ENCODE peak calls at places on chromosome 1, in four cellular contexts. U is IMR-90, C is GM12878, X is K562. S is an unnamed sample.

GRCh38 chr1:109959974-109960744 is 24.4 kb upstream of the AHCYL1 start:
- DNase-seq in X (no peak), C (no peak), U (peak; percentile 78), S (no peak)

GRCh38 chr1:19153169-19153568 is 56.9 kb downstream of the UBR4 start:
- DNase-seq in X (no peak), U (no peak), C (no peak), S (no peak)

GRCh38 chr1:58893257-58893869 is 109.5 kb upstream of the JUN start:
- DNase-seq in X (no peak), C (no peak), U (no peak), S (peak; percentile 96)

GRCh38 chr1:4379451-4380175 is 274.8 kb upstream of the AJAP1 start:
- DNase-seq in U (no peak), C (no peak), X (no peak), S (no peak)

GRCh38 chr1:25487628-25488027 is 55.8 kb upstream of the LDLRAP1 start:
- DNase-seq in C (no peak), X (peak; percentile 47), U (no peak), S (no peak)

GRCh38 chr1:90579212-90579802 is 137.8 kb downstream of the BARHL2 start:
- DNase-seq in U (peak; percentile 40), X (peak; percentile 58), C (no peak), S (peak; percentile 51)

GRCh38 chr1:242743983-242744780 is 219.7 kb upstream of the PLD5 start:
- DNase-seq in X (no peak), C (no peak), U (no peak), S (no peak)

GRCh38 chr1:17729248-17729647 is 25.9 kb upstream of the ACTL8 start:
- DNase-seq in X (no peak), C (no peak), U (no peak), S (no peak)

GRCh38 chr1:173554541-173555250 is 48.2 kb downstream of the SLC9C2 start:
- DNase-seq in X (no peak), C (no peak), U (no peak), S (peak; percentile 32)

GRCh38 chr1:235289859-235290739 is 37.9 kb downstream of the ARID4B start:
- DNase-seq in U (no peak), C (no peak), X (no peak), S (no peak)

GRCh38 chr1:235290740-235291502 is 37.1 kb downstream of the ARID4B start:
- DNase-seq in U (no peak), C (no peak), X (no peak), S (no peak)

GRCh38 chr1:235286667-235287066 is 41.3 kb downstream of the ARID4B start:
- DNase-seq in U (peak; percentile 20), X (no peak), C (no peak), S (no peak)

GRCh38 chr1:235284231-235284630 is 43.7 kb downstream of the ARID4B start:
- DNase-seq in U (no peak), C (no peak), X (no peak), S (no peak)

DNA sequence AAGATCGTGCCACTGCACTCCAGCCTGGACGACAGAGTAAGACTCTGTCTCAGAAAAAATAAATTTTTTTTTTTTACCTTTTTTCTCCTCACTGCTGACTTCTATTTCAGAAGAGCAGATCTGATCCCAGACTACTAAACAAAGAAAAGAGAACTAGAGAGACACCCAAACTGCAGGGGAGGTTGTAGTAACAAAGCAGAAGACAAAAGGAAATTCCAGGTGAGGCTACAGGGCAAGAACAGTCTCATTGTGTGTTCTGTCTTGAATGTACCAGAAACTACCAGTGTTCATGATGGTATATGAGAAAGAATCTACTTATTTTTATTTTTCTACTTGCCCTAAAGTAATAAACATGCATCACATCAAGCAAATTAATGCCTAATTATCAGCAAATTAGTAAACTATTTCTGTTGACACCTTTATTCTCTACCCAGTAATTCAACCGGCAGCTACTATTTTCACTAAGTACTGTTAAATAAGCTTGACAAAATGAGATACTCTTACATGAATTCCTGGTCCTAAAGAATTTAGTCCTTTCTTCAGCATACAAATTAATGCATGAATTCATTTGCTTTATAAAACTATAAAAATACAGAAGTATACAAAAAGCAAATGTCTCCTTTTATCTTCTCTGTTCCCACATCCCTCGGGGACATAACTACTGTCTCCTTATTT is 40.6 kb downstream of the ARID4B start:
- DNase-seq in X (no peak), C (no peak), U (no peak), S (no peak)
- H3K36me3 ChIP-seq in X (no peaks in the 10 kb centered on the region), C (no peaks in the 10 kb centered on the region), U (no peaks in the 10 kb centered on the region), S (no peaks in the 10 kb centered on the region)

DNA sequence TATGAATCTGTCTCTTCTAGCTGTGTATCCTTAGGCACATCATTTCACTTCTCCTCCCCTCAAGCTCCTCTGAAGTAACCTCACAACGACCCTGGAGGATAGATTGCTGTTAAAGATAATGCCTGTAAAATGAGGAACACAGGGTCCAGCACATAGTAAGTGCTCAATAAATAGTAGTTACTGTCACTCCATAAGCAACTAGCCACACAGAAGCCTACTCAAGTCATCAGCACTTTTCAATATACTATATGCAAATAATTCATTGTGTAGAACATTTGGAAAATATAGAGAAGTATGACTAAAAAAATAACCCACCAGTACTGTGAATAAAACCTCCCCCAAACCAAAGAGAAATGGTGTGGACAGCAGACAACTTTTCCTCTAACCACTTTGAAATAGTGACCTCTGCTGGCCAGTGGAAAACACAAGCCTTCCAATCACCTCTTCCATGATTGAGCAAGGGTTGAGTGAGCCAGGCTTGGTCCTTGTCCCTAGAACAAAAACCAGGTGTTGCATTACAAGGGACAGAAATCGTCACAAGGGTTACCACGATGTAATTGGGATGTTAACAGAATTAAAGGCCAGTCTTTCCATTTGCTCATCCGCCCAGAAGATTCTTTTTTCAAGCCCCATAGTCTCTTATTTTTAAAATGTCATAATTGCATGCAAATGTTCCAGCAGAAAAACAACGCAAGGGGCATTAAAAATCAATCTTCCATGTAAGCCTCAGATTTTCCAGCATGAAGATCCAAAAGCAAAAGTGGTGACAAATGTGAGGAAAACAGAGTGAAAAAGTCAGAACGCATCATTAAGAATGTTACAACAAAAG is 15.7 kb upstream of the GLIS1 start:
- DNase-seq in C (no peak), X (peak; percentile 67), U (peak; percentile 77), S (peak; percentile 49)
- TF ChIP-seq FOS in C (no peak), X (no peak), U (no peak), S (no peak)

GRCh38 chr1:212344905-212345304 is 59.7 kb downstream of the PPP2R5A start:
- DNase-seq in X (no peak), U (no peak), C (no peak), S (no peak)
- H3K36me3 ChIP-seq in X (peaks cover 88% of the 10 kb centered on the region), U (peaks cover 13% of the 10 kb centered on the region), C (peaks cover 2% of the 10 kb centered on the region), S (no peaks in the 10 kb centered on the region)

GRCh38 chr1:201269241-201269640 is 14.1 kb upstream of the PKP1 start:
- DNase-seq in U (no peak), C (no peak), X (no peak), S (no peak)

GRCh38 chr1:201272838-201273237 is 10.5 kb upstream of the PKP1 start:
- DNase-seq in X (no peak), C (no peak), U (no peak), S (no peak)

GRCh38 chr1:201268604-201269151 is 14.6 kb upstream of the PKP1 start:
- DNase-seq in C (no peak), U (peak; percentile 84), X (no peak), S (no peak)

GRCh38 chr1:201269900-201270410 is 13.4 kb upstream of the PKP1 start:
- DNase-seq in C (no peak), X (no peak), U (no peak), S (no peak)

DNA sequence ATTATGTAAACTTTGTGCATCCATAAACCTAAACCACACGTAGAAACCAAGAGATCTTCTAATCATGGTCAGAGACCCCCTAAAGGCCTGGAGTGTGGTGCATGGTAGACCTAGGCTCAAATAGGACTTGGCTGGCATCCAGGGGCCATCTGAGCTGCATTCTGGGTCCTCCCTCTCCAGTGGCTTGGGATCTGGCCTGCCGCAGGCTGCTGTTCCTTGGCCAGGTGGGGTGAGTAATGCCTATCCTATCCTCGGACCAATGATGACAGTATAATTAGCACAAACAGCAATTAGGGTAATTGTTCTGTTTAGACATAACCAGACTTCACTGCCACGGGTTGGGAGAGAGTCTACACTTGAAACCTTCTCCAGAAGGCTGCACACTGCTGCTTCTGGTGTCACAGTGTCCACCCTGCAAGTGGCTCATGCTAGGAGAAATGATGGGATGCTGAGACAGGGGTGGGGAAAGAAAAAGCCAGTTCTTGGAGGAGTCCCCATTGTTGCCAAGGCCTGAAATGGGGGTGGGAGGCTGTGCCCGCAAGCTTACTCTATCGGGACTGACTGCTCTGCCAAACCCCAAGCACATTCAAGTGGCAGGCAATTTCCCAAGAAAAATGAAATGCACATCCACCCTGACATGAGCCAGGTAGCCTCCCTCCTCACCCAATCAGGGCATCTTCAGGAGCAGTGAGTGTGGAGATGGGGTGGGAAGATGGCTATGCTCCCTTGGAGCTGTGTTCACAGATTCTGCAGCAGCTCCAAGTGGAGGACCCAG is 12.5 kb upstream of the PKP1 start:
- DNase-seq in U (no peak), X (no peak), C (no peak), S (no peak)
- TF ChIP-seq FOS in U (no peak), X (no peak), C (no peak), S (no peak)

S was measured in endothelial cell of umbilical vein.